ENCODE peak calls at places on chromosomes 5 and 9, in nine cellular contexts. Q, F, H, O, T, M, W, B and Y are unnamed samples.

GRCh38 chr9:128505414-128505765 is 871 bp downstream of the GLE1 start:
- DNase-seq in M (no peak), Q (no peak), T (no peak), H (peak), W (no peak), F (no peak), O (peak), B (no peak), Y (no peak)

GRCh38 chr5:173385832-173386360 is 57.7 kb upstream of the STC2 start:
- DNase-seq in M (no peak), F (no peak), Q (no peak), H (no peak), B (no peak), T (no peak), W (no peak), O (no peak), Y (no peak)

GRCh38 chr9:14312721-14313377 is 1.1 kb downstream of the NFIB start:
- DNase-seq in Q (no peak), O (no peak), M (peak), H (no peak), F (no peak), W (peak), B (peak), T (peak), Y (no peak)

GRCh38 chr5:115686692-115687054 is 60.8 kb upstream of the TMED7 start:
- DNase-seq in T (no peak), B (no peak), W (no peak), Q (no peak), F (no peak), H (no peak), O (no peak), M (no peak), Y (no peak)

GRCh38 chr5:153974131-153974812 is 64.4 kb downstream of the FAM114A2 start:
- DNase-seq in H (peak), M (no peak), W (no peak), Q (no peak), F (no peak), T (peak), B (no peak), O (peak), Y (peak)

GRCh38 chr9:99299214-99300102 is 77.4 kb downstream of the SEC61B start:
- DNase-seq in W (no peak), B (no peak), T (no peak), O (peak), Q (no peak), H (peak), F (no peak), M (no peak), Y (peak)

GRCh38 chr9:130327070-130327780 is 61.7 kb downstream of the HMCN2 start:
- DNase-seq in W (no peak), M (no peak), T (no peak), B (no peak), F (no peak), O (no peak), Q (no peak), H (no peak), Y (no peak)

GRCh38 chr9:112145886-112146285 is 29.2 kb downstream of the SUSD1 start:
- DNase-seq in M (no peak), T (no peak), W (no peak), H (no peak), Q (no peak), B (no peak), F (no peak), O (no peak), Y (no peak)

GRCh38 chr5:108341866-108342265 is 40.0 kb downstream of the FBXL17 start:
- DNase-seq in O (no peak), B (no peak), M (no peak), W (no peak), T (no peak), Q (no peak), F (no peak), H (no peak), Y (no peak)

GRCh38 chr5:100706796-100707195 is 171.6 kb downstream of the FAM174A start:
- DNase-seq in F (no peak), T (no peak), B (no peak), M (no peak), H (peak), Q (no peak), W (no peak), O (no peak), Y (no peak)

GRCh38 chr5:149424371-149425315 is 45.6 kb upstream of the IL17B start:
- DNase-seq in Q (no peak), H (peak), W (no peak), T (no peak), F (no peak), B (no peak), O (no peak), M (no peak), Y (no peak)

GRCh38 chr5:179549973-179550510 is 312 bp upstream of the RUFY1 start:
- DNase-seq in H (no peak), Q (no peak), O (no peak), B (no peak), F (no peak), M (no peak), W (no peak), T (no peak), Y (peak)

GRCh38 chr5:14809369-14810144 is 62.0 kb downstream of the ANKH start:
- DNase-seq in T (no peak), W (peak), Q (peak), B (peak), M (peak), H (peak), O (peak), F (peak), Y (peak)

GRCh38 chr9:135228345-135228982 is 141.0 kb downstream of the OLFM1 start:
- DNase-seq in T (no peak), W (peak), Q (no peak), M (no peak), O (no peak), H (no peak), F (no peak), B (no peak), Y (no peak)

GRCh38 chr9:122042056-122042455 is 51.1 kb downstream of the TTLL11 start:
- DNase-seq in T (no peak), H (no peak), Q (no peak), O (no peak), F (no peak), M (no peak), B (no peak), W (no peak), Y (no peak)

GRCh38 chr5:143922718-143923117 is 110.8 kb downstream of the HMHB1 start:
- DNase-seq in W (no peak), Q (no peak), F (no peak), T (no peak), H (peak), O (peak), B (no peak), M (peak), Y (no peak)

GRCh38 chr5:139642891-139643871 is 5.0 kb upstream of the CXXC5 start:
- DNase-seq in B (peak), H (peak), F (no peak), T (no peak), M (no peak), Q (no peak), O (no peak), W (peak), Y (no peak)

GRCh38 chr5:135308752-135309151 is 90.3 kb downstream of the MACROH2A1 start:
- DNase-seq in Q (no peak), O (peak), W (no peak), H (peak), T (no peak), B (no peak), M (no peak), F (no peak), Y (no peak)

GRCh38 chr9:26261503-26262330 is 583.5 kb upstream of the TUSC1 start:
- DNase-seq in O (peak), B (no peak), W (no peak), F (no peak), H (peak), T (no peak), M (no peak), Q (no peak), Y (no peak)

GRCh38 chr9:91422832-91423711 is 560 bp downstream of the NFIL3 start:
- DNase-seq in O (peak), W (peak), F (peak), T (peak), Q (peak), M (peak), H (peak), B (peak), Y (peak)

GRCh38 chr5:39219433-39219832 is at the start of gene FYB1:
- DNase-seq in F (no peak), H (peak), Q (no peak), T (no peak), B (no peak), O (peak), W (peak), M (peak), Y (no peak)

GRCh38 chr9:89877051-89878002 is 272.5 kb downstream of the GADD45G start:
- DNase-seq in W (no peak), O (no peak), B (no peak), H (no peak), T (no peak), M (no peak), Q (no peak), F (peak), Y (no peak)

DNA sequence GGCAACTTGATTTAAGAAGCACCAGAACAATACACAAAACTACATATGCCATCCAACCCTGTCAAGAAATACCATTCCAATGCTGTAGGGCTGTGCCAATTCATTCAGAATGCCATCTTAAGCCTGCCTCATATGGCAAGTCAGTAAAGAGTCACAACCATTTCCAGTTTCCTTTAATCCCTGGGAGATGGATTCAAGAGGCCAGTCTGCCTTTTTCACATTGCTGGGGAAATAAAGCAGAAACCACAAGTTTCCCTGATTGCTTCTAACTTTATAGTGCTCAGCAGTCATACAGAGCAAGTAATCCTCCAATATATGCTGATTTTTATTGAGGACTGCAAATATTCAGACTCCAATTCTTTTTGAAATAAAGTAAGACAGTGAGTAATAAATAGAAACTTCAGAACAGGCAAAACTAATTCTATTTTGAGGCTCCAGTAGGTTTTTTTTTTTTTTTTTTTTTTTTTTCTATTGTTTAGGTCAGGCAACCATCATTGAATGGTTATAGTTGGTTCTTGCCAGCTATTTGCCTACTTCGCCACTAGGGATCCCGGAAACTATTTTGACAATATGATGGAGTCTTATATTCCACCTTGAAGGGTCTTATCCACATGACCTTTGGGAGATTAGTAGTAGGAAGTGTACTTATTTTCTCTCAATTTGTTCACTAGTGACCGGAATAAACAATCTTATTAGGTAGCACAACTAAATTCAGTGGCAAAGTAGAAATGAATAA is 400.9 kb upstream of the MEF2C start:
- DNase-seq in O (no peak), W (no peak), H (no peak), T (no peak), Q (no peak), B (no peak), M (no peak), F (no peak), Y (no peak)
- TF ChIP-seq CTCF in O (peak), W (no peak), H (no peak), T (peak), Q (no peak), B (no peak), M (no peak), F (no peak), Y (no peak)

GRCh38 chr9:81819859-81820546 is 108.2 kb upstream of the SPATA31D4 start:
- DNase-seq in W (no peak), Q (no peak), F (no peak), M (no peak), B (no peak), O (peak), T (no peak), H (peak), Y (no peak)

GRCh38 chr9:81815781-81816180 is 112.4 kb upstream of the SPATA31D4 start:
- DNase-seq in O (no peak), Q (no peak), F (no peak), H (no peak), B (no peak), M (no peak), W (no peak), T (no peak), Y (no peak)

GRCh38 chr9:81814794-81815464 is 113.3 kb upstream of the SPATA31D4 start:
- DNase-seq in Q (no peak), F (no peak), W (no peak), H (peak), O (no peak), M (no peak), T (no peak), B (no peak), Y (no peak)

GRCh38 chr9:81814404-81814793 is 113.8 kb upstream of the SPATA31D4 start:
- DNase-seq in B (no peak), O (no peak), W (no peak), T (no peak), M (no peak), H (no peak), Q (no peak), F (no peak), Y (no peak)
- TF ChIP-seq CTCF in B (no peak), O (no peak), W (no peak), T (no peak), M (no peak), H (no peak), Q (no peak), F (no peak), Y (no peak)

DNA sequence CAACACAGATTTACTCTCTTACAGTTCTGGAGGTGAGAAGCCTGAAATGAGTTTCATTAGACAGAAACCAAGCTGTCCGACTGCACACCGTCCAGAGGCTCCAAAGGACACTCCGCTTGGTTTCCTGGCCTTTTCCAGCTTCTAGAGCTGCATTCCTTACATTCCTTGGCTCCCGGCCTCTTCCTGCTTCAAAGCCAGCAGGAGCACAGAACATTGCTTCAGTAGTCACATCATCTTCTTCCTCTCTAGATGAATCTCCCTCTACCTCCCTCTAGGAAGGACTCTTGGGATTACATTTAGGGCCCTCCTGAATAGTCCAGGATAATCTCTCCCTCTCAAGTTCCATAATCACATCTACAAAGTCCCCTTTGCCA is 213.3 kb downstream of the CDK5RAP2 start:
- DNase-seq in F (no peak), H (peak), W (no peak), M (peak), Q (no peak), O (peak), T (no peak), B (no peak), Y (no peak)
- TF ChIP-seq CTCF in F (no peak), H (peak), W (peak), M (no peak), Q (no peak), O (peak), T (peak), B (no peak), Y (no peak)

DNA sequence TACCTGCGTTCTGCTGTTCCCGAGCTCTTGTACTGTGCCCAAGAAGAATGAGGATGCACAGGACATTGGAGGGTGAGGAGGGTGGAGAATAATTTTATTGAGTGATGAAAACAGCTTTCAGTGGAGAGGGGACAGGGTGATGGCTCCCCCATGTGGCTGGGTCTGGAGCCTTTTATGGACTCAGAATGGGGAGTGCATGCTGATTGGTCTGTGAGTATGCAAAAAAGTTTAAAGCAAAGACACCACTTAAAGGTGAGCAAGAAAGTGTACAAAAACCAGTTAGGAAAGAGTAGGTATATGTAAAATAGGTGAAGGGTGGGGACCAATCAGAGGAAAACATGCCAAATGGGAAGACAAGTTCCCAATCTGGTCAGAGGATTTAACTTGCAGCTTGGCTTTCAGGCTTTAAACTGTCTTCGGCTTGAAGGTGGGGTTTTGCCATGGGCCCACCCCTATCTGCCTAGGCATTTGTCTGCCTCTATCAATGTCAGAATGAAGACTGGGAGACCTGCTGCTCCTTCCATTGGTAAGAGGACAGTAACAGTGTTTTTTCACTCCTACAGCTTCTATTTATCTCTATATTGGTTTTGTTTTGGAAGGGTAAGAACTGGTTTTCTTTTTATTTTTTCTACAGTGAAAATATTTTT is 118.0 kb upstream of the RAI14 start:
- DNase-seq in Q (no peak), T (no peak), W (no peak), O (no peak), B (no peak), M (no peak), F (no peak), H (peak), Y (no peak)
- TF ChIP-seq CTCF in Q (no peak), T (no peak), W (no peak), O (peak), B (no peak), M (peak), F (no peak), H (peak), Y (no peak)

DNA sequence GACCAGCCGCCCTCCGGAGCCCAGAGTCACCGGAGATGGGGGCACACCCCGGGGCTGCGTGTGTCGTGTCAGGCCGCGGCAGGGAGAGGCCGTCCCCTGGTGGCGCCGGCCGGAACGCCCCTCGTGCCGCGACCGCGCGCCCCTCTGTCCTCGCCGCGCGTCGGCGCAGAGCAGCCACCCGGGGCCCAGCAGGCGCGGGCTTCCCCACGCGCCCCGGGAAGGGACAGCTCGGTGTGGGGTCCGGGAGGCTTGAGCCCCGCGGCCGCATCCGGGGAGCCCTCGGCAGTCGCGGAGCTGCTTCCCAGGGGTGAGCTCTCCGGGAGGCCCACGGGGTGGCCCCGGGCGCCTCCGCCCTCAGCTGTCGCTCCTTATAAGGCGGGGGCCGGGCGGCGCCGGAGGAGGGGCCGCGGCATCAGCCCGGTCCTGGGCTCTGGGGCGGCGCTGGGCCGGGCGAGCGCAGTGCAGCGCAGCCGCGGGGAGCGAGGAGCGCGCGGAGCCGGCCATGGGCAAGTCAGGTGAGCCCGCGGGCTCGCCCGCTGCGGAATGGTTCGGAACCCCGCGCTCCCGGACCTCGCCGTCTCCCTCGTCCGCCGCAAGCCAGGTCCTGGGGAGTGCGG is at the start of gene GLIPR2:
- DNase-seq in W (peak), H (peak), M (peak), F (peak), B (peak), Q (peak), T (peak), O (peak), Y (peak)
- TF ChIP-seq CTCF in W (no peak), H (peak), M (no peak), F (peak), B (no peak), Q (no peak), T (peak), O (peak), Y (no peak)

DNA sequence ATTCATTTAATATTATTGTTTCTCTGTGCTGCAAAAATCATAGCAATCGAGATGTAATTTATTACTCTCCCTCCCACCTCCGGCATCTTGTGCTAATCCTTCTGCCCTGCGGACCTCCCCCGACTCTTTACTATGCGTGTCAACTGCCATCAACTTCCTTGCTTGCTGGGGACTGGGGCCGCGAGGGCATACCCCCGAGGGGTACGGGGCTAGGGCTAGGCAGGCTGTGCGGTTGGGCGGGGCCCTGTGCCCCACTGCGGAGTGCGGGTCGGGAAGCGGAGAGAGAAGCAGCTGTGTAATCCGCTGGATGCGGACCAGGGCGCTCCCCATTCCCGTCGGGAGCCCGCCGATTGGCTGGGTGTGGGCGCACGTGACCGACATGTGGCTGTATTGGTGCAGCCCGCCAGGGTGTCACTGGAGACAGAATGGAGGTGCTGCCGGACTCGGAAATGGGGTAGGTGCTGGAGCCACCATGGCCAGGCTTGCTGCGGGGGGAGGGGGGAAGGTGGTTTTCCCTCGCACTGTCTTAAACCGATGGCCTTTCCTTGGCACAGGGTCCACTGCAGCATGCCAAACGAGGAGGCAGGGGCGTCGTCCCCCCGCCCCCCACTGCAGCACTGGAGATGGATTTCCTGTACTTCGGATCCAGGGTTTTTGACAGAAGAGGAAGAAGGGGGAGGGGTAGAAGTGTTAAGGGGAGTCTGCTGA is at the start of gene APC:
- DNase-seq in Q (peak), F (peak), H (peak), O (peak), W (peak), M (peak), B (peak), T (peak), Y (peak)
- TF ChIP-seq CTCF in Q (no peak), F (no peak), H (no peak), O (peak), W (no peak), M (no peak), B (no peak), T (peak), Y (no peak)

GRCh38 chr5:140795259-140795641 is 598 bp downstream of the PCDHA2 start:
- DNase-seq in Q (no peak), F (no peak), W (no peak), B (no peak), T (no peak), O (no peak), M (no peak), H (no peak), Y (no peak)

GRCh38 chr5:140801494-140801841 is 611 bp downstream of the PCDHA3 start:
- DNase-seq in M (no peak), B (no peak), W (no peak), H (no peak), O (no peak), Q (no peak), F (no peak), T (no peak), Y (no peak)

GRCh38 chr5:140802781-140803271 is 2.0 kb downstream of the PCDHA3 start:
- DNase-seq in W (peak), T (no peak), Q (no peak), M (no peak), F (no peak), H (no peak), O (no peak), B (no peak), Y (no peak)

GRCh38 chr5:140796718-140797095 is 2.1 kb downstream of the PCDHA2 start:
- DNase-seq in T (no peak), Q (no peak), H (no peak), W (peak), M (no peak), F (no peak), O (no peak), B (no peak), Y (no peak)

GRCh38 chr5:140800816-140801493 is at the start of gene PCDHA3:
- DNase-seq in T (no peak), F (no peak), Q (no peak), M (no peak), W (no peak), B (no peak), H (peak), O (no peak), Y (no peak)
- TF ChIP-seq CTCF in T (no peak), F (no peak), Q (no peak), M (peak), W (peak), B (no peak), H (peak), O (peak), Y (no peak)